ENCODE peak calls at places on chromosomes 12 and 14, in nine cellular contexts. One of them, this sample, is unnamed.

GRCh38 chr12:104466694-104467345 is 10.1 kb downstream of the CHST11 start:
- DNase-seq in neural progenitor cell: no peak
- DNase-seq in left ventricle myocardium inferior: no peak
- DNase-seq in tibial nerve: no peak
- DNase-seq in colonic mucosa: no peak
- DNase-seq in stomach: no peak
- DNase-seq in substantia nigra: no peak
- DNase-seq in transverse colon: no peak
- DNase-seq in CD4-positive, alpha-beta T cell: no peak
- DNase-seq in this sample: no peak

GRCh38 chr12:120015313-120015712 is 26.3 kb downstream of the BICDL1 start:
- DNase-seq in stomach: no peak
- DNase-seq in neural progenitor cell: no peak
- DNase-seq in colonic mucosa: no peak
- DNase-seq in substantia nigra: no peak
- DNase-seq in left ventricle myocardium inferior: no peak
- DNase-seq in transverse colon: no peak
- DNase-seq in CD4-positive, alpha-beta T cell: peak
- DNase-seq in tibial nerve: no peak
- DNase-seq in this sample: no peak

GRCh38 chr14:22973217-22974032 is 8.9 kb downstream of the AJUBA start:
- DNase-seq in transverse colon: peak
- DNase-seq in substantia nigra: peak
- DNase-seq in tibial nerve: peak
- DNase-seq in CD4-positive, alpha-beta T cell: no peak
- DNase-seq in left ventricle myocardium inferior: no peak
- DNase-seq in stomach: peak
- DNase-seq in neural progenitor cell: peak
- DNase-seq in colonic mucosa: peak
- DNase-seq in this sample: no peak

GRCh38 chr12:100716658-100716948 is 78.0 kb upstream of the ANO4 start:
- DNase-seq in transverse colon: no peak
- DNase-seq in stomach: no peak
- DNase-seq in substantia nigra: no peak
- DNase-seq in neural progenitor cell: peak
- DNase-seq in CD4-positive, alpha-beta T cell: no peak
- DNase-seq in colonic mucosa: no peak
- DNase-seq in tibial nerve: no peak
- DNase-seq in left ventricle myocardium inferior: no peak
- DNase-seq in this sample: no peak

GRCh38 chr12:83641789-83642188 is 955.1 kb downstream of the TMTC2 start:
- DNase-seq in left ventricle myocardium inferior: no peak
- DNase-seq in CD4-positive, alpha-beta T cell: no peak
- DNase-seq in transverse colon: no peak
- DNase-seq in substantia nigra: no peak
- DNase-seq in stomach: no peak
- DNase-seq in neural progenitor cell: no peak
- DNase-seq in tibial nerve: no peak
- DNase-seq in colonic mucosa: no peak
- DNase-seq in this sample: no peak

GRCh38 chr14:71021347-71022014 is 114.2 kb downstream of the PCNX1 start:
- DNase-seq in neural progenitor cell: no peak
- DNase-seq in stomach: no peak
- DNase-seq in left ventricle myocardium inferior: no peak
- DNase-seq in substantia nigra: no peak
- DNase-seq in transverse colon: no peak
- DNase-seq in CD4-positive, alpha-beta T cell: no peak
- DNase-seq in tibial nerve: no peak
- DNase-seq in colonic mucosa: no peak
- DNase-seq in this sample: no peak

GRCh38 chr12:54040148-54040494 is 7.3 kb downstream of the HOXC5 start:
- DNase-seq in substantia nigra: no peak
- DNase-seq in CD4-positive, alpha-beta T cell: no peak
- DNase-seq in tibial nerve: peak
- DNase-seq in neural progenitor cell: no peak
- DNase-seq in left ventricle myocardium inferior: no peak
- DNase-seq in transverse colon: no peak
- DNase-seq in stomach: no peak
- DNase-seq in colonic mucosa: no peak
- DNase-seq in this sample: no peak

GRCh38 chr12:95262808-95263207 is 45.2 kb downstream of the VEZT start:
- DNase-seq in neural progenitor cell: no peak
- DNase-seq in colonic mucosa: no peak
- DNase-seq in substantia nigra: no peak
- DNase-seq in stomach: no peak
- DNase-seq in left ventricle myocardium inferior: no peak
- DNase-seq in CD4-positive, alpha-beta T cell: no peak
- DNase-seq in transverse colon: no peak
- DNase-seq in tibial nerve: no peak
- DNase-seq in this sample: no peak

GRCh38 chr14:104792945-104793702 is 2.4 kb downstream of the AKT1 start:
- DNase-seq in colonic mucosa: no peak
- DNase-seq in left ventricle myocardium inferior: no peak
- DNase-seq in tibial nerve: no peak
- DNase-seq in CD4-positive, alpha-beta T cell: no peak
- DNase-seq in substantia nigra: no peak
- DNase-seq in transverse colon: no peak
- DNase-seq in stomach: no peak
- DNase-seq in neural progenitor cell: peak
- DNase-seq in this sample: no peak

GRCh38 chr14:73623504-73623903 is 11.2 kb downstream of the ACOT6 start:
- DNase-seq in tibial nerve: no peak
- DNase-seq in transverse colon: no peak
- DNase-seq in neural progenitor cell: no peak
- DNase-seq in stomach: no peak
- DNase-seq in left ventricle myocardium inferior: no peak
- DNase-seq in colonic mucosa: no peak
- DNase-seq in CD4-positive, alpha-beta T cell: no peak
- DNase-seq in substantia nigra: no peak
- DNase-seq in this sample: no peak

GRCh38 chr12:990308-990648 is 745 bp upstream of the ERC1 start:
- DNase-seq in substantia nigra: no peak
- DNase-seq in CD4-positive, alpha-beta T cell: peak
- DNase-seq in neural progenitor cell: peak
- DNase-seq in tibial nerve: peak
- DNase-seq in stomach: peak
- DNase-seq in transverse colon: peak
- DNase-seq in colonic mucosa: peak
- DNase-seq in left ventricle myocardium inferior: peak
- DNase-seq in this sample: no peak

GRCh38 chr14:39218171-39218769 is 15.4 kb upstream of the MIA2 start:
- DNase-seq in neural progenitor cell: no peak
- DNase-seq in transverse colon: no peak
- DNase-seq in colonic mucosa: no peak
- DNase-seq in substantia nigra: no peak
- DNase-seq in left ventricle myocardium inferior: no peak
- DNase-seq in tibial nerve: peak
- DNase-seq in CD4-positive, alpha-beta T cell: no peak
- DNase-seq in stomach: no peak
- DNase-seq in this sample: no peak

GRCh38 chr12:99170461-99170860 is 477.1 kb upstream of the GARIN6 start:
- DNase-seq in colonic mucosa: no peak
- DNase-seq in tibial nerve: no peak
- DNase-seq in CD4-positive, alpha-beta T cell: no peak
- DNase-seq in transverse colon: no peak
- DNase-seq in left ventricle myocardium inferior: no peak
- DNase-seq in stomach: no peak
- DNase-seq in substantia nigra: no peak
- DNase-seq in neural progenitor cell: no peak
- DNase-seq in this sample: no peak

GRCh38 chr12:112192475-112192874 is 67.1 kb downstream of the TRAFD1 start:
- DNase-seq in colonic mucosa: no peak
- DNase-seq in tibial nerve: no peak
- DNase-seq in left ventricle myocardium inferior: no peak
- DNase-seq in substantia nigra: no peak
- DNase-seq in stomach: no peak
- DNase-seq in transverse colon: no peak
- DNase-seq in CD4-positive, alpha-beta T cell: no peak
- DNase-seq in neural progenitor cell: no peak
- DNase-seq in this sample: no peak

GRCh38 chr12:112190626-112191025 is 65.3 kb downstream of the TRAFD1 start:
- DNase-seq in left ventricle myocardium inferior: no peak
- DNase-seq in stomach: peak
- DNase-seq in transverse colon: peak
- DNase-seq in CD4-positive, alpha-beta T cell: no peak
- DNase-seq in substantia nigra: no peak
- DNase-seq in colonic mucosa: peak
- DNase-seq in neural progenitor cell: no peak
- DNase-seq in tibial nerve: no peak
- DNase-seq in this sample: no peak

GRCh38 chr12:112194601-112195247 is 69.4 kb downstream of the TRAFD1 start:
- DNase-seq in tibial nerve: no peak
- DNase-seq in left ventricle myocardium inferior: no peak
- DNase-seq in colonic mucosa: no peak
- DNase-seq in neural progenitor cell: no peak
- DNase-seq in substantia nigra: no peak
- DNase-seq in transverse colon: no peak
- DNase-seq in stomach: no peak
- DNase-seq in CD4-positive, alpha-beta T cell: no peak
- DNase-seq in this sample: no peak

GRCh38 chr12:112191201-112191600 is 65.8 kb downstream of the TRAFD1 start:
- DNase-seq in colonic mucosa: no peak
- DNase-seq in substantia nigra: no peak
- DNase-seq in CD4-positive, alpha-beta T cell: no peak
- DNase-seq in left ventricle myocardium inferior: no peak
- DNase-seq in transverse colon: no peak
- DNase-seq in stomach: no peak
- DNase-seq in tibial nerve: no peak
- DNase-seq in neural progenitor cell: no peak
- DNase-seq in this sample: no peak

GRCh38 chr12:112191840-112192321 is 66.5 kb downstream of the TRAFD1 start:
- DNase-seq in tibial nerve: no peak
- DNase-seq in stomach: no peak
- DNase-seq in CD4-positive, alpha-beta T cell: no peak
- DNase-seq in colonic mucosa: no peak
- DNase-seq in neural progenitor cell: no peak
- DNase-seq in transverse colon: no peak
- DNase-seq in substantia nigra: no peak
- DNase-seq in left ventricle myocardium inferior: no peak
- DNase-seq in this sample: no peak
- H3K27ac ChIP-seq in tibial nerve: peak
- H3K27ac ChIP-seq in stomach: no peak
- H3K27ac ChIP-seq in CD4-positive, alpha-beta T cell: no peak
- H3K27ac ChIP-seq in colonic mucosa: no peak
- H3K27ac ChIP-seq in neural progenitor cell: no peak
- H3K27ac ChIP-seq in transverse colon: no peak
- H3K27ac ChIP-seq in substantia nigra: peak
- H3K27ac ChIP-seq in left ventricle myocardium inferior: peak
- H3K27ac ChIP-seq in this sample: no peak

GRCh38 chr12:77299910-77300772 is 234.8 kb upstream of the E2F7 start:
- DNase-seq in CD4-positive, alpha-beta T cell: no peak
- DNase-seq in neural progenitor cell: no peak
- DNase-seq in substantia nigra: no peak
- DNase-seq in transverse colon: no peak
- DNase-seq in colonic mucosa: no peak
- DNase-seq in left ventricle myocardium inferior: no peak
- DNase-seq in stomach: no peak
- DNase-seq in tibial nerve: no peak
- DNase-seq in this sample: no peak

GRCh38 chr12:77299001-77299400 is 233.6 kb upstream of the E2F7 start:
- DNase-seq in colonic mucosa: no peak
- DNase-seq in CD4-positive, alpha-beta T cell: no peak
- DNase-seq in neural progenitor cell: no peak
- DNase-seq in transverse colon: no peak
- DNase-seq in tibial nerve: no peak
- DNase-seq in left ventricle myocardium inferior: no peak
- DNase-seq in substantia nigra: no peak
- DNase-seq in stomach: no peak
- DNase-seq in this sample: no peak

GRCh38 chr12:77300815-77301214 is 235.4 kb upstream of the E2F7 start:
- DNase-seq in CD4-positive, alpha-beta T cell: no peak
- DNase-seq in tibial nerve: no peak
- DNase-seq in neural progenitor cell: no peak
- DNase-seq in left ventricle myocardium inferior: no peak
- DNase-seq in substantia nigra: no peak
- DNase-seq in transverse colon: no peak
- DNase-seq in colonic mucosa: no peak
- DNase-seq in stomach: no peak
- DNase-seq in this sample: no peak
- H3K27ac ChIP-seq in CD4-positive, alpha-beta T cell: no peak
- H3K27ac ChIP-seq in tibial nerve: no peak
- H3K27ac ChIP-seq in neural progenitor cell: no peak
- H3K27ac ChIP-seq in left ventricle myocardium inferior: no peak
- H3K27ac ChIP-seq in substantia nigra: no peak
- H3K27ac ChIP-seq in transverse colon: no peak
- H3K27ac ChIP-seq in colonic mucosa: no peak
- H3K27ac ChIP-seq in stomach: no peak
- H3K27ac ChIP-seq in this sample: no peak

DNA sequence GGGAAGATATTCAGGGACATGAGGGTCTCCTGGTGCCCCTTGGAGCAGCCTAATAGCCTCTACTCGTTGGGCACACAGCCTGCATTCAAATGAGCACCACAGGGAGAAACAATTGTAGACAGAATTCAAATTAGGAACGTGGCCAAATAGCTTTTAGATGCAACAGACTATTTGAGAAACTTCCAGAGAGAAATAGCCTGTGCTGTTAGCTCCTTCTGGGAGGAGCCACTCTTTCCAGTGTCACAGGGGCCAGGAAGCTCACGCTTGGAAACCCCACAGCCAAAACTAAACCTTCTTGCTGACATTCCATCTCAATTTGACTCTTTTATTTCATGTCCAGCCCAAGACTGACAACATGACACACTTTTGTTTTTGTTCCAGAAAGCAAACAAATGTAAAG is 114.4 kb downstream of the RPAP3 start:
- DNase-seq in tibial nerve: no peak
- DNase-seq in CD4-positive, alpha-beta T cell: no peak
- DNase-seq in substantia nigra: no peak
- DNase-seq in stomach: no peak
- DNase-seq in colonic mucosa: no peak
- DNase-seq in neural progenitor cell: no peak
- DNase-seq in left ventricle myocardium inferior: no peak
- DNase-seq in transverse colon: no peak
- DNase-seq in this sample: no peak
- H3K27ac ChIP-seq in tibial nerve: peak
- H3K27ac ChIP-seq in CD4-positive, alpha-beta T cell: no peak
- H3K27ac ChIP-seq in substantia nigra: no peak
- H3K27ac ChIP-seq in stomach: no peak
- H3K27ac ChIP-seq in colonic mucosa: no peak
- H3K27ac ChIP-seq in neural progenitor cell: no peak
- H3K27ac ChIP-seq in left ventricle myocardium inferior: peak
- H3K27ac ChIP-seq in transverse colon: no peak
- H3K27ac ChIP-seq in this sample: no peak

DNA sequence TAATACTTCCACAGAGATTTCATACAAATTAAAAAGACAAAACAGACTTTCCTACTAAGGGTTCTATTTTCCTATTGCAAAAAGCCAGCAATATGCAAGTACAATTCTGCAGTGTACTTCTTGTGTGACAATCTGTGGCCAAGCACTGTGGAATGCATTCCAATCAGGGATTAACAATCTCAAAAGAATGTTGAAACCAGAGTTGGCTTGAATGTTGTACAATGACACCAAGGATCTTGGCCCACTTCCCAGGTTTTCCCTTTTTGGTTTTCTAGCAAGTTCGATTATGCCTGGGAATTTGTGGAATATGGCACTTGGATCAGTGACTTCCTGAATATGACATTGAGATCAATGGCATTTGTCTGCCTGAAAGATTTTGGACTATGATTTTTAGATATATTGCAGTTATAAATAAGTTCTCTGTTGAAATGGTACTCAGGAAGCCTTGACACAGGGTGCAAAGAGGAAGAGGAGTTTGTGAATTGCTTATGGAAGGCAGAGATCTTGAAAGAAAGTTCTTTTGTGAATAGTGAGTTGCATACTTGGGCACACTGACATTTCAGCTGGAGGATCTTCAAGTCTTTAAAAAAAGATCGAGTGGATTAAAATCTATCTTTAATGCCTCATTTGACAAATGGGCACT is 81.4 kb upstream of the FERMT2 start:
- DNase-seq in neural progenitor cell: peak
- DNase-seq in tibial nerve: peak
- DNase-seq in transverse colon: no peak
- DNase-seq in colonic mucosa: peak
- DNase-seq in CD4-positive, alpha-beta T cell: no peak
- DNase-seq in substantia nigra: no peak
- DNase-seq in left ventricle myocardium inferior: no peak
- DNase-seq in stomach: no peak
- DNase-seq in this sample: no peak
- H3K27ac ChIP-seq in neural progenitor cell: no peak
- H3K27ac ChIP-seq in tibial nerve: peak
- H3K27ac ChIP-seq in transverse colon: peak
- H3K27ac ChIP-seq in colonic mucosa: no peak
- H3K27ac ChIP-seq in CD4-positive, alpha-beta T cell: no peak
- H3K27ac ChIP-seq in substantia nigra: peak
- H3K27ac ChIP-seq in left ventricle myocardium inferior: peak
- H3K27ac ChIP-seq in stomach: no peak
- H3K27ac ChIP-seq in this sample: no peak